ENCODE peak calls at places on chromosome 11, in ten cellular contexts. N is heart right ventricle; J is spleen; T is CD8-positive, alpha-beta memory T cell; R is naive thymus-derived CD4-positive, alpha-beta T cell; G is psoas muscle; E is lung; M is mesenchymal stem cell; V is fibroblast of lung; H is upper lobe of right lung. Y is an unnamed sample.

GRCh38 chr11:32586576-32587190 is 3.1 kb downstream of the EIF3M start:
- DNase-seq in G (no peak), J (no peak), N (no peak), T (no peak), R (no peak), M (peak; percentile 47), H (no peak), V (peak; percentile 16), E (no peak), Y (no peak)

GRCh38 chr11:44258190-44258489 is 51.8 kb downstream of the ALX4 start:
- DNase-seq in M (peak; percentile 26), G (no peak), E (no peak), T (no peak), J (no peak), V (no peak), N (no peak), R (no peak), H (no peak), Y (no peak)

GRCh38 chr11:75919525-75919924 is 104.5 kb downstream of the UVRAG start:
- DNase-seq in V (no peak), M (no peak), H (no peak), J (no peak), R (no peak), E (no peak), G (peak; percentile 28), N (no peak), T (no peak), Y (no peak)

GRCh38 chr11:8652140-8652539 is 30.3 kb downstream of the TRIM66 start:
- DNase-seq in E (no peak), N (no peak), T (no peak), H (no peak), G (no peak), V (peak; percentile 96), M (peak; percentile 89), R (no peak), J (no peak), Y (no peak)

GRCh38 chr11:73314121-73314948 is 6.3 kb downstream of the ARHGEF17 start:
- DNase-seq in E (peak; percentile 51), M (peak; percentile 68), V (peak; percentile 80), T (no peak), J (no peak), G (peak; percentile 44), H (peak; percentile 80), R (no peak), N (peak; percentile 54), Y (peak; percentile 57)

GRCh38 chr11:123745764-123746451 is 4.4 kb upstream of the ZNF202 start:
- DNase-seq in V (no peak), E (no peak), J (no peak), H (no peak), T (no peak), G (no peak), M (no peak), N (no peak), R (no peak), Y (peak; percentile 57)

GRCh38 chr11:85076535-85077330 is 550.4 kb downstream of the DLG2 start:
- DNase-seq in E (no peak), N (peak; percentile 15), M (no peak), R (no peak), V (peak; percentile 88), G (no peak), T (no peak), J (no peak), H (no peak), Y (no peak)

GRCh38 chr11:121318848-121319834 is 26.6 kb downstream of the SC5D start:
- DNase-seq in N (peak; percentile 14), V (peak; percentile 54), E (no peak), R (peak; percentile 60), T (no peak), H (no peak), J (no peak), M (peak; percentile 60), G (no peak), Y (no peak)

GRCh38 chr11:1260023-1260501 is 37.2 kb downstream of the MUC5B start:
- DNase-seq in V (no peak), E (no peak), N (no peak), T (no peak), G (peak; percentile 67), M (peak; percentile 10), H (no peak), J (no peak), R (no peak), Y (no peak)

GRCh38 chr11:69002743-69003231 is 10.3 kb downstream of the MRGPRF start:
- DNase-seq in N (no peak), M (no peak), H (peak; percentile 58), V (no peak), E (no peak), G (peak; percentile 42), R (no peak), T (no peak), J (no peak), Y (no peak)

GRCh38 chr11:2015044-2015443 is 17.4 kb upstream of the H19 start:
- DNase-seq in H (no peak), V (no peak), T (no peak), J (no peak), G (no peak), E (no peak), N (no peak), M (no peak), R (no peak), Y (no peak)

GRCh38 chr11:58861533-58861932 is 17.0 kb upstream of the GLYATL2 start:
- DNase-seq in G (no peak), V (no peak), J (no peak), E (no peak), R (no peak), H (no peak), N (no peak), M (no peak), T (no peak), Y (no peak)

DNA sequence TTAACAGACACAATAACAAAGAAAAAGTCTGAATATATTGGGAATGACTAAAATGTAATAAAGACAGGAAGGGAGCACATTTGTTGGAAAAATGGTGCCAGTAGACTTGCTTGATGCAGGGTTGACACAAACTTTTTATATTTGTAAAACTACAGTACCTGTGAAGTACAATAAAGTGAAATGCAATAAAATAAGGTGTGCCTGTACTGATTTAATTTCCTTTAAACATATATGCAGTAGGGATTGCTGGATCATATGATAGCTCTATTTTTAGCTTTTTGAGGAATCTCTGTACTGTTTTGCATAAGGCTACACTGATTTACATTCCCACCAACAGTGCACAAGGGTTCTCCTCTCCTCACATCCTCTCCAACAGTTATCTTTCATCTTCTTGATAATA is 12.3 kb upstream of the GLYATL2 start:
- DNase-seq in H (no peak), R (no peak), E (no peak), N (no peak), M (no peak), J (no peak), V (no peak), G (no peak), T (no peak), Y (no peak)
- H3K9me3 ChIP-seq in H (no peaks in the 10 kb centered on the region), R (no peaks in the 10 kb centered on the region), E (no peaks in the 10 kb centered on the region), N (peaks cover 5% of the 10 kb centered on the region), M (peaks cover 2% of the 10 kb centered on the region), J (peaks cover under 1% of the 10 kb centered on the region), V (no peaks in the 10 kb centered on the region), G (peaks cover 1% of the 10 kb centered on the region), T (no peaks in the 10 kb centered on the region), Y (no peaks in the 10 kb centered on the region)

GRCh38 chr11:35046606-35047005 is 92.4 kb upstream of the CD44 start:
- DNase-seq in J (no peak), M (no peak), T (no peak), N (no peak), E (no peak), V (no peak), H (no peak), G (no peak), R (no peak), Y (no peak)
- H3K9me3 ChIP-seq in J (no peaks in the 10 kb centered on the region), M (no peaks in the 10 kb centered on the region), T (no peaks in the 10 kb centered on the region), N (no peaks in the 10 kb centered on the region), E (no peaks in the 10 kb centered on the region), V (no peaks in the 10 kb centered on the region), H (no peaks in the 10 kb centered on the region), G (no peaks in the 10 kb centered on the region), R (no peaks in the 10 kb centered on the region), Y (peaks cover 6% of the 10 kb centered on the region)

DNA sequence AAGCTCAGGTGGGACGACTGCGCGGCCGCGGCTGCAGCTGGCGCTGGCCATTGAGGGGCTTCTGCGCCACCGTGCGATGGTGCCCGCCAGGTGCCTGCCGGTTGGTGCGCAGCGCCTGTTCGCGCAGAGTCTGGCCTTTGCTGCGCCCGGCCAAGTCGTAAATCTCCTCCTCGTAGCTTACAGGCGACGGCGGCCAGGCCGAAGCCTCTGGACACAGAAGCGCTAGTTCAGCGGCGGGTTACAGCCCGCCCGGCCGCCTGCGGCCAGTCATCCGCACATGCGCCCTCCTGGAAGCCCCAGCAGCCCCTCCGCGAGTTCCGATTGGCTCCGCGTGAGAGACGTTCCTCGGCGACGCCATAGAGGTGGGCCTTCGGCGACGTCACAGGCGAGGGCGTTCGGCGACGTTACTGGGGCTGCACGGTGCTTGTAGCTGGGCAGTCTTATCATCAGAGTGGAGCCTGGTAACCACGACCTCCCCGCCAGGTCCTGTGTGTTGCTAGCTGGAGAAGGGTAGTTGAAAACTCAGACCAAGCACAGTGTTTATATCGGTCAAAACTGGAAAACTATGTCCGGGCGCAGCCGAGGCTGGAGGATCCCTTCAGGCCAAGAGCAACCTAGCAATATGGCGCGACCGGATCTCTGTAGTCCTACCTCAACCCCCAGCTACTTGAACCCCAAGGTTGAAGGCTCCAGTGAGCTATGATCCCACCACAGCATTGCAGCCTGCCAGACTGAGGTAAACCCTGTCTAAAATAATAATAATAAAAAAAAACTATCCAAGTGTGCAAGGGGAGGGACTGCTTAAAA is 265.7 kb downstream of the OR4C45 start:
- DNase-seq in R (no peak), G (no peak), M (no peak), T (no peak), H (no peak), V (no peak), E (no peak), N (no peak), J (no peak), Y (peak; percentile 90)
- H3K9me3 ChIP-seq in R (peaks cover 5% of the 10 kb centered on the region), G (peaks cover 6% of the 10 kb centered on the region), M (peaks cover 4% of the 10 kb centered on the region), T (no peaks in the 10 kb centered on the region), H (no peaks in the 10 kb centered on the region), V (no peaks in the 10 kb centered on the region), E (peaks cover 3% of the 10 kb centered on the region), N (peaks cover 45% of the 10 kb centered on the region), J (peaks cover 57% of the 10 kb centered on the region), Y (no peaks in the 10 kb centered on the region)

GRCh38 chr11:98069861-98070260 is 950.9 kb upstream of the CNTN5 start:
- DNase-seq in N (no peak), H (no peak), J (no peak), T (no peak), V (no peak), R (no peak), M (no peak), G (no peak), E (no peak), Y (no peak)
- H3K9me3 ChIP-seq in N (peaks cover 6% of the 10 kb centered on the region), H (no peaks in the 10 kb centered on the region), J (peaks cover 15% of the 10 kb centered on the region), T (no peaks in the 10 kb centered on the region), V (no peaks in the 10 kb centered on the region), R (no peaks in the 10 kb centered on the region), M (no peaks in the 10 kb centered on the region), G (no peaks in the 10 kb centered on the region), E (no peaks in the 10 kb centered on the region), Y (no peaks in the 10 kb centered on the region)

GRCh38 chr11:65503606-65503922 is 4.7 kb downstream of the MALAT1 start:
- DNase-seq in R (no peak), E (no peak), V (no peak), T (no peak), G (no peak), H (no peak), N (no peak), J (no peak), M (no peak), Y (no peak)
- H3K9me3 ChIP-seq in R (no peaks in the 10 kb centered on the region), E (no peaks in the 10 kb centered on the region), V (no peaks in the 10 kb centered on the region), T (no peaks in the 10 kb centered on the region), G (no peaks in the 10 kb centered on the region), H (no peaks in the 10 kb centered on the region), N (no peaks in the 10 kb centered on the region), J (no peaks in the 10 kb centered on the region), M (no peaks in the 10 kb centered on the region), Y (no peaks in the 10 kb centered on the region)

GRCh38 chr11:37712246-37712645 is 1114.2 kb upstream of the RAG2 start:
- DNase-seq in V (peak; percentile 15), R (no peak), E (no peak), T (no peak), N (no peak), J (no peak), H (no peak), M (peak; percentile 12), G (no peak), Y (peak; percentile 52)
- H3K9me3 ChIP-seq in V (no peaks in the 10 kb centered on the region), R (no peaks in the 10 kb centered on the region), E (no peaks in the 10 kb centered on the region), T (no peaks in the 10 kb centered on the region), N (no peaks in the 10 kb centered on the region), J (no peaks in the 10 kb centered on the region), H (no peaks in the 10 kb centered on the region), M (no peaks in the 10 kb centered on the region), G (no peaks in the 10 kb centered on the region), Y (no peaks in the 10 kb centered on the region)